ENCODE peak calls at places on chromosomes 11 and 22, in six cellular contexts. One of them, this sample, is unnamed.

GRCh38 chr11:110097459-110098012 is 4.3 kb downstream of the ZC3H12C start:
- DNase-seq in NCI-H82: no peak
- DNase-seq in kidney epithelial cell: no peak
- DNase-seq in fibroblast of the aortic adventitia: no peak
- DNase-seq in cardiac fibroblast: peak
- DNase-seq in stimulated activated CD8-positive, alpha-beta memory T cell treated with anti-CD3 and anti-CD28 coated beads, Interleukin-15, amount 100 ng/mL, for 1 hour: no peak
- DNase-seq in this sample: no peak

GRCh38 chr22:31210830-31211503 is 1.1 kb upstream of the LIMK2 start:
- DNase-seq in NCI-H82: peak
- DNase-seq in kidney epithelial cell: no peak
- DNase-seq in fibroblast of the aortic adventitia: no peak
- DNase-seq in cardiac fibroblast: peak
- DNase-seq in stimulated activated CD8-positive, alpha-beta memory T cell treated with anti-CD3 and anti-CD28 coated beads, Interleukin-15, amount 100 ng/mL, for 1 hour: no peak
- DNase-seq in this sample: no peak

GRCh38 chr11:73194034-73194507 is 24.0 kb upstream of the P2RY2 start:
- DNase-seq in NCI-H82: no peak
- DNase-seq in kidney epithelial cell: no peak
- DNase-seq in fibroblast of the aortic adventitia: no peak
- DNase-seq in cardiac fibroblast: no peak
- DNase-seq in stimulated activated CD8-positive, alpha-beta memory T cell treated with anti-CD3 and anti-CD28 coated beads, Interleukin-15, amount 100 ng/mL, for 1 hour: no peak
- DNase-seq in this sample: no peak

GRCh38 chr11:100922116-100922515 is 207.5 kb downstream of the PGR start:
- DNase-seq in NCI-H82: no peak
- DNase-seq in kidney epithelial cell: no peak
- DNase-seq in fibroblast of the aortic adventitia: no peak
- DNase-seq in cardiac fibroblast: no peak
- DNase-seq in stimulated activated CD8-positive, alpha-beta memory T cell treated with anti-CD3 and anti-CD28 coated beads, Interleukin-15, amount 100 ng/mL, for 1 hour: no peak
- DNase-seq in this sample: no peak

GRCh38 chr11:95503047-95503446 is 272.0 kb upstream of the SESN3 start:
- DNase-seq in NCI-H82: no peak
- DNase-seq in kidney epithelial cell: no peak
- DNase-seq in fibroblast of the aortic adventitia: peak
- DNase-seq in cardiac fibroblast: peak
- DNase-seq in stimulated activated CD8-positive, alpha-beta memory T cell treated with anti-CD3 and anti-CD28 coated beads, Interleukin-15, amount 100 ng/mL, for 1 hour: no peak
- DNase-seq in this sample: peak

GRCh38 chr22:49367016-49367697 is 460.5 kb downstream of the BRD1 start:
- DNase-seq in NCI-H82: no peak
- DNase-seq in kidney epithelial cell: no peak
- DNase-seq in fibroblast of the aortic adventitia: no peak
- DNase-seq in cardiac fibroblast: no peak
- DNase-seq in stimulated activated CD8-positive, alpha-beta memory T cell treated with anti-CD3 and anti-CD28 coated beads, Interleukin-15, amount 100 ng/mL, for 1 hour: no peak
- DNase-seq in this sample: no peak

GRCh38 chr22:30767656-30768055 is 73.0 kb downstream of the OSBP2 start:
- DNase-seq in NCI-H82: peak
- DNase-seq in kidney epithelial cell: no peak
- DNase-seq in fibroblast of the aortic adventitia: no peak
- DNase-seq in cardiac fibroblast: no peak
- DNase-seq in stimulated activated CD8-positive, alpha-beta memory T cell treated with anti-CD3 and anti-CD28 coated beads, Interleukin-15, amount 100 ng/mL, for 1 hour: no peak
- DNase-seq in this sample: no peak

GRCh38 chr22:23219787-23220484 is 39.6 kb downstream of the BCR start:
- DNase-seq in NCI-H82: peak
- DNase-seq in kidney epithelial cell: peak
- DNase-seq in fibroblast of the aortic adventitia: no peak
- DNase-seq in cardiac fibroblast: peak
- DNase-seq in stimulated activated CD8-positive, alpha-beta memory T cell treated with anti-CD3 and anti-CD28 coated beads, Interleukin-15, amount 100 ng/mL, for 1 hour: no peak
- DNase-seq in this sample: peak

GRCh38 chr22:32127904-32128303 is 31.2 kb downstream of the C22orf42 start:
- DNase-seq in NCI-H82: peak
- DNase-seq in kidney epithelial cell: no peak
- DNase-seq in fibroblast of the aortic adventitia: no peak
- DNase-seq in cardiac fibroblast: no peak
- DNase-seq in stimulated activated CD8-positive, alpha-beta memory T cell treated with anti-CD3 and anti-CD28 coated beads, Interleukin-15, amount 100 ng/mL, for 1 hour: no peak
- DNase-seq in this sample: no peak

GRCh38 chr11:32309541-32310217 is 125.7 kb downstream of the WT1 start:
- DNase-seq in NCI-H82: no peak
- DNase-seq in kidney epithelial cell: no peak
- DNase-seq in fibroblast of the aortic adventitia: no peak
- DNase-seq in cardiac fibroblast: no peak
- DNase-seq in stimulated activated CD8-positive, alpha-beta memory T cell treated with anti-CD3 and anti-CD28 coated beads, Interleukin-15, amount 100 ng/mL, for 1 hour: no peak
- DNase-seq in this sample: no peak

GRCh38 chr11:125938418-125938817 is 7.4 kb upstream of the VSIG10L2 start:
- DNase-seq in NCI-H82: no peak
- DNase-seq in kidney epithelial cell: no peak
- DNase-seq in fibroblast of the aortic adventitia: no peak
- DNase-seq in cardiac fibroblast: no peak
- DNase-seq in stimulated activated CD8-positive, alpha-beta memory T cell treated with anti-CD3 and anti-CD28 coated beads, Interleukin-15, amount 100 ng/mL, for 1 hour: no peak
- DNase-seq in this sample: no peak

GRCh38 chr11:1639102-1639620 is 9.6 kb downstream of the KRTAP5-5 start:
- DNase-seq in NCI-H82: no peak
- DNase-seq in kidney epithelial cell: no peak
- DNase-seq in fibroblast of the aortic adventitia: no peak
- DNase-seq in cardiac fibroblast: no peak
- DNase-seq in stimulated activated CD8-positive, alpha-beta memory T cell treated with anti-CD3 and anti-CD28 coated beads, Interleukin-15, amount 100 ng/mL, for 1 hour: no peak
- DNase-seq in this sample: no peak

GRCh38 chr11:62806611-62807121 is 1.4 kb upstream of the NXF1 start:
- DNase-seq in NCI-H82: no peak
- DNase-seq in kidney epithelial cell: no peak
- DNase-seq in fibroblast of the aortic adventitia: peak
- DNase-seq in cardiac fibroblast: peak
- DNase-seq in stimulated activated CD8-positive, alpha-beta memory T cell treated with anti-CD3 and anti-CD28 coated beads, Interleukin-15, amount 100 ng/mL, for 1 hour: no peak
- DNase-seq in this sample: peak

GRCh38 chr11:126140932-126141291 is 70.5 kb downstream of the RPUSD4 start:
- DNase-seq in NCI-H82: no peak
- DNase-seq in kidney epithelial cell: no peak
- DNase-seq in fibroblast of the aortic adventitia: peak
- DNase-seq in cardiac fibroblast: peak
- DNase-seq in stimulated activated CD8-positive, alpha-beta memory T cell treated with anti-CD3 and anti-CD28 coated beads, Interleukin-15, amount 100 ng/mL, for 1 hour: no peak
- DNase-seq in this sample: peak

GRCh38 chr11:13030857-13031256 is 21.7 kb downstream of the RASSF10 start:
- DNase-seq in NCI-H82: no peak
- DNase-seq in kidney epithelial cell: no peak
- DNase-seq in fibroblast of the aortic adventitia: no peak
- DNase-seq in cardiac fibroblast: no peak
- DNase-seq in stimulated activated CD8-positive, alpha-beta memory T cell treated with anti-CD3 and anti-CD28 coated beads, Interleukin-15, amount 100 ng/mL, for 1 hour: no peak
- DNase-seq in this sample: no peak

GRCh38 chr11:119093951-119094815 is 7.5 kb downstream of the DPAGT1 start:
- DNase-seq in NCI-H82: peak
- DNase-seq in kidney epithelial cell: no peak
- DNase-seq in fibroblast of the aortic adventitia: peak
- DNase-seq in cardiac fibroblast: peak
- DNase-seq in stimulated activated CD8-positive, alpha-beta memory T cell treated with anti-CD3 and anti-CD28 coated beads, Interleukin-15, amount 100 ng/mL, for 1 hour: no peak
- DNase-seq in this sample: peak

GRCh38 chr11:28616566-28616965 is 508.4 kb downstream of the METTL15 start:
- DNase-seq in NCI-H82: no peak
- DNase-seq in kidney epithelial cell: no peak
- DNase-seq in fibroblast of the aortic adventitia: no peak
- DNase-seq in cardiac fibroblast: no peak
- DNase-seq in stimulated activated CD8-positive, alpha-beta memory T cell treated with anti-CD3 and anti-CD28 coated beads, Interleukin-15, amount 100 ng/mL, for 1 hour: no peak
- DNase-seq in this sample: no peak

GRCh38 chr11:124301482-124301881 is 12.3 kb downstream of the OR8D1 start:
- DNase-seq in NCI-H82: no peak
- DNase-seq in kidney epithelial cell: no peak
- DNase-seq in fibroblast of the aortic adventitia: peak
- DNase-seq in cardiac fibroblast: peak
- DNase-seq in stimulated activated CD8-positive, alpha-beta memory T cell treated with anti-CD3 and anti-CD28 coated beads, Interleukin-15, amount 100 ng/mL, for 1 hour: no peak
- DNase-seq in this sample: peak

GRCh38 chr22:32661296-32661695 is 140.2 kb upstream of the TIMP3 start:
- DNase-seq in NCI-H82: no peak
- DNase-seq in kidney epithelial cell: peak
- DNase-seq in fibroblast of the aortic adventitia: peak
- DNase-seq in cardiac fibroblast: peak
- DNase-seq in stimulated activated CD8-positive, alpha-beta memory T cell treated with anti-CD3 and anti-CD28 coated beads, Interleukin-15, amount 100 ng/mL, for 1 hour: no peak
- DNase-seq in this sample: peak

GRCh38 chr11:43947003-43947500 is 4.6 kb downstream of the C11orf96 start:
- DNase-seq in NCI-H82: peak
- DNase-seq in kidney epithelial cell: no peak
- DNase-seq in fibroblast of the aortic adventitia: no peak
- DNase-seq in cardiac fibroblast: peak
- DNase-seq in stimulated activated CD8-positive, alpha-beta memory T cell treated with anti-CD3 and anti-CD28 coated beads, Interleukin-15, amount 100 ng/mL, for 1 hour: no peak
- DNase-seq in this sample: no peak

GRCh38 chr11:67507242-67507890 is 596 bp downstream of the CDK2AP2 start:
- DNase-seq in NCI-H82: peak
- DNase-seq in kidney epithelial cell: peak
- DNase-seq in fibroblast of the aortic adventitia: peak
- DNase-seq in cardiac fibroblast: no peak
- DNase-seq in stimulated activated CD8-positive, alpha-beta memory T cell treated with anti-CD3 and anti-CD28 coated beads, Interleukin-15, amount 100 ng/mL, for 1 hour: no peak
- DNase-seq in this sample: peak

GRCh38 chr11:126611438-126611837 is 256.0 kb downstream of the ST3GAL4 start:
- DNase-seq in NCI-H82: no peak
- DNase-seq in kidney epithelial cell: no peak
- DNase-seq in fibroblast of the aortic adventitia: no peak
- DNase-seq in cardiac fibroblast: no peak
- DNase-seq in stimulated activated CD8-positive, alpha-beta memory T cell treated with anti-CD3 and anti-CD28 coated beads, Interleukin-15, amount 100 ng/mL, for 1 hour: no peak
- DNase-seq in this sample: no peak

GRCh38 chr22:48711031-48711431 is 1116.6 kb downstream of the BRD1 start:
- DNase-seq in NCI-H82: no peak
- DNase-seq in kidney epithelial cell: no peak
- DNase-seq in fibroblast of the aortic adventitia: no peak
- DNase-seq in cardiac fibroblast: no peak
- DNase-seq in stimulated activated CD8-positive, alpha-beta memory T cell treated with anti-CD3 and anti-CD28 coated beads, Interleukin-15, amount 100 ng/mL, for 1 hour: no peak
- DNase-seq in this sample: no peak

GRCh38 chr22:37242395-37242918 is 1.6 kb downstream of the RAC2 start:
- DNase-seq in NCI-H82: no peak
- DNase-seq in kidney epithelial cell: no peak
- DNase-seq in fibroblast of the aortic adventitia: no peak
- DNase-seq in cardiac fibroblast: peak
- DNase-seq in stimulated activated CD8-positive, alpha-beta memory T cell treated with anti-CD3 and anti-CD28 coated beads, Interleukin-15, amount 100 ng/mL, for 1 hour: peak
- DNase-seq in this sample: no peak

GRCh38 chr22:38310518-38311330 is 6.5 kb downstream of the CSNK1E start:
- DNase-seq in NCI-H82: no peak
- DNase-seq in kidney epithelial cell: no peak
- DNase-seq in fibroblast of the aortic adventitia: peak
- DNase-seq in cardiac fibroblast: no peak
- DNase-seq in stimulated activated CD8-positive, alpha-beta memory T cell treated with anti-CD3 and anti-CD28 coated beads, Interleukin-15, amount 100 ng/mL, for 1 hour: no peak
- DNase-seq in this sample: no peak

GRCh38 chr11:109984634-109985289 is 108.4 kb upstream of the ZC3H12C start:
- DNase-seq in NCI-H82: no peak
- DNase-seq in kidney epithelial cell: no peak
- DNase-seq in fibroblast of the aortic adventitia: no peak
- DNase-seq in cardiac fibroblast: no peak
- DNase-seq in stimulated activated CD8-positive, alpha-beta memory T cell treated with anti-CD3 and anti-CD28 coated beads, Interleukin-15, amount 100 ng/mL, for 1 hour: no peak
- DNase-seq in this sample: no peak

GRCh38 chr11:88131764-88132470 is 43.3 kb downstream of the RAB38 start:
- DNase-seq in NCI-H82: no peak
- DNase-seq in kidney epithelial cell: no peak
- DNase-seq in fibroblast of the aortic adventitia: no peak
- DNase-seq in cardiac fibroblast: no peak
- DNase-seq in stimulated activated CD8-positive, alpha-beta memory T cell treated with anti-CD3 and anti-CD28 coated beads, Interleukin-15, amount 100 ng/mL, for 1 hour: no peak
- DNase-seq in this sample: no peak

GRCh38 chr11:2807276-2807681 is 78.3 kb downstream of the CDKN1C start:
- DNase-seq in NCI-H82: no peak
- DNase-seq in kidney epithelial cell: no peak
- DNase-seq in fibroblast of the aortic adventitia: peak
- DNase-seq in cardiac fibroblast: peak
- DNase-seq in stimulated activated CD8-positive, alpha-beta memory T cell treated with anti-CD3 and anti-CD28 coated beads, Interleukin-15, amount 100 ng/mL, for 1 hour: no peak
- DNase-seq in this sample: peak

GRCh38 chr22:38218661-38219331 is 17.0 kb downstream of the MAFF start:
- DNase-seq in NCI-H82: no peak
- DNase-seq in kidney epithelial cell: peak
- DNase-seq in fibroblast of the aortic adventitia: peak
- DNase-seq in cardiac fibroblast: peak
- DNase-seq in stimulated activated CD8-positive, alpha-beta memory T cell treated with anti-CD3 and anti-CD28 coated beads, Interleukin-15, amount 100 ng/mL, for 1 hour: no peak
- DNase-seq in this sample: peak

GRCh38 chr11:73320786-73321325 is 12.8 kb downstream of the ARHGEF17 start:
- DNase-seq in NCI-H82: no peak
- DNase-seq in kidney epithelial cell: no peak
- DNase-seq in fibroblast of the aortic adventitia: peak
- DNase-seq in cardiac fibroblast: peak
- DNase-seq in stimulated activated CD8-positive, alpha-beta memory T cell treated with anti-CD3 and anti-CD28 coated beads, Interleukin-15, amount 100 ng/mL, for 1 hour: no peak
- DNase-seq in this sample: no peak

GRCh38 chr11:65426839-65427690 is 4.5 kb downstream of the NEAT1 start:
- DNase-seq in NCI-H82: no peak
- DNase-seq in kidney epithelial cell: no peak
- DNase-seq in fibroblast of the aortic adventitia: no peak
- DNase-seq in cardiac fibroblast: peak
- DNase-seq in stimulated activated CD8-positive, alpha-beta memory T cell treated with anti-CD3 and anti-CD28 coated beads, Interleukin-15, amount 100 ng/mL, for 1 hour: no peak
- DNase-seq in this sample: peak

GRCh38 chr11:1573077-1573846 is 1.2 kb upstream of the DUSP8 start:
- DNase-seq in NCI-H82: no peak
- DNase-seq in kidney epithelial cell: no peak
- DNase-seq in fibroblast of the aortic adventitia: no peak
- DNase-seq in cardiac fibroblast: no peak
- DNase-seq in stimulated activated CD8-positive, alpha-beta memory T cell treated with anti-CD3 and anti-CD28 coated beads, Interleukin-15, amount 100 ng/mL, for 1 hour: no peak
- DNase-seq in this sample: peak

GRCh38 chr11:26112190-26112715 is 219.7 kb upstream of the ANO3 start:
- DNase-seq in NCI-H82: no peak
- DNase-seq in kidney epithelial cell: no peak
- DNase-seq in fibroblast of the aortic adventitia: no peak
- DNase-seq in cardiac fibroblast: no peak
- DNase-seq in stimulated activated CD8-positive, alpha-beta memory T cell treated with anti-CD3 and anti-CD28 coated beads, Interleukin-15, amount 100 ng/mL, for 1 hour: no peak
- DNase-seq in this sample: no peak

GRCh38 chr11:73195191-73196007 is 22.7 kb upstream of the P2RY2 start:
- DNase-seq in NCI-H82: no peak
- DNase-seq in kidney epithelial cell: no peak
- DNase-seq in fibroblast of the aortic adventitia: no peak
- DNase-seq in cardiac fibroblast: no peak
- DNase-seq in stimulated activated CD8-positive, alpha-beta memory T cell treated with anti-CD3 and anti-CD28 coated beads, Interleukin-15, amount 100 ng/mL, for 1 hour: no peak
- DNase-seq in this sample: no peak

GRCh38 chr22:38317237-38317994 is at the start of gene CSNK1E:
- DNase-seq in NCI-H82: peak
- DNase-seq in kidney epithelial cell: no peak
- DNase-seq in fibroblast of the aortic adventitia: peak
- DNase-seq in cardiac fibroblast: peak
- DNase-seq in stimulated activated CD8-positive, alpha-beta memory T cell treated with anti-CD3 and anti-CD28 coated beads, Interleukin-15, amount 100 ng/mL, for 1 hour: peak
- DNase-seq in this sample: peak

GRCh38 chr11:41950470-41951143 is 491.2 kb upstream of the LRRC4C start:
- DNase-seq in NCI-H82: no peak
- DNase-seq in kidney epithelial cell: no peak
- DNase-seq in fibroblast of the aortic adventitia: no peak
- DNase-seq in cardiac fibroblast: no peak
- DNase-seq in stimulated activated CD8-positive, alpha-beta memory T cell treated with anti-CD3 and anti-CD28 coated beads, Interleukin-15, amount 100 ng/mL, for 1 hour: no peak
- DNase-seq in this sample: no peak

GRCh38 chr11:60332923-60333322 is 5.9 kb downstream of the MS4A6E start:
- DNase-seq in NCI-H82: no peak
- DNase-seq in kidney epithelial cell: no peak
- DNase-seq in fibroblast of the aortic adventitia: no peak
- DNase-seq in cardiac fibroblast: no peak
- DNase-seq in stimulated activated CD8-positive, alpha-beta memory T cell treated with anti-CD3 and anti-CD28 coated beads, Interleukin-15, amount 100 ng/mL, for 1 hour: no peak
- DNase-seq in this sample: no peak

GRCh38 chr11:118812485-118812884 is 21.5 kb upstream of the DDX6 start:
- DNase-seq in NCI-H82: no peak
- DNase-seq in kidney epithelial cell: no peak
- DNase-seq in fibroblast of the aortic adventitia: no peak
- DNase-seq in cardiac fibroblast: no peak
- DNase-seq in stimulated activated CD8-positive, alpha-beta memory T cell treated with anti-CD3 and anti-CD28 coated beads, Interleukin-15, amount 100 ng/mL, for 1 hour: no peak
- DNase-seq in this sample: no peak

GRCh38 chr22:19877626-19878339 is 23.1 kb upstream of the GNB1L start:
- DNase-seq in NCI-H82: no peak
- DNase-seq in kidney epithelial cell: no peak
- DNase-seq in fibroblast of the aortic adventitia: peak
- DNase-seq in cardiac fibroblast: peak
- DNase-seq in stimulated activated CD8-positive, alpha-beta memory T cell treated with anti-CD3 and anti-CD28 coated beads, Interleukin-15, amount 100 ng/mL, for 1 hour: no peak
- DNase-seq in this sample: peak

This sample was measured in adipocyte.